ENCODE peak calls at places on chromosomes 13 and 19, in eight cellular contexts. One of them, this sample, is unnamed. For H3K4me1, the result is how much of the 10 kb centered on the place peaks cover.

GRCh38 chr19:38233740-38234251 is 9.8 kb upstream of the DPF1 start:
- ATAC-seq in upper lobe of left lung: peak
- ATAC-seq in K562: peak
- ATAC-seq in HCT116: peak
- ATAC-seq in HepG2: peak
- ATAC-seq in Panc1: peak
- ATAC-seq in GM23338: peak
- ATAC-seq in GM12878: peak
- ATAC-seq in this sample: peak

GRCh38 chr19:13010038-13010991 is 15.0 kb downstream of the NFIX start:
- ATAC-seq in upper lobe of left lung: peak
- ATAC-seq in K562: no peak
- ATAC-seq in HCT116: no peak
- ATAC-seq in HepG2: no peak
- ATAC-seq in Panc1: peak
- ATAC-seq in GM23338: peak
- ATAC-seq in GM12878: no peak
- ATAC-seq in this sample: peak

GRCh38 chr19:9620842-9621155 is 233 bp downstream of the ZNF561 start:
- ATAC-seq in upper lobe of left lung: no peak
- ATAC-seq in K562: peak
- ATAC-seq in HCT116: peak
- ATAC-seq in HepG2: peak
- ATAC-seq in Panc1: peak
- ATAC-seq in GM23338: no peak
- ATAC-seq in GM12878: peak
- ATAC-seq in this sample: peak

GRCh38 chr13:88926890-88927502 is 1255.8 kb downstream of the SLITRK5 start:
- ATAC-seq in upper lobe of left lung: no peak
- ATAC-seq in K562: no peak
- ATAC-seq in HCT116: no peak
- ATAC-seq in HepG2: no peak
- ATAC-seq in Panc1: no peak
- ATAC-seq in GM23338: no peak
- ATAC-seq in GM12878: no peak
- ATAC-seq in this sample: no peak

GRCh38 chr13:45473627-45474026 is 8.9 kb downstream of the COG3 start:
- ATAC-seq in upper lobe of left lung: no peak
- ATAC-seq in K562: peak
- ATAC-seq in HCT116: peak
- ATAC-seq in HepG2: peak
- ATAC-seq in Panc1: no peak
- ATAC-seq in GM23338: peak
- ATAC-seq in GM12878: peak
- ATAC-seq in this sample: no peak

GRCh38 chr13:59038824-59039223 is 1124.9 kb downstream of the DIAPH3 start:
- ATAC-seq in upper lobe of left lung: no peak
- ATAC-seq in K562: no peak
- ATAC-seq in HCT116: no peak
- ATAC-seq in HepG2: no peak
- ATAC-seq in Panc1: no peak
- ATAC-seq in GM23338: no peak
- ATAC-seq in GM12878: peak
- ATAC-seq in this sample: no peak

GRCh38 chr19:16316506-16316882 is 8.1 kb upstream of the KLF2 start:
- ATAC-seq in upper lobe of left lung: peak
- ATAC-seq in K562: no peak
- ATAC-seq in HCT116: peak
- ATAC-seq in HepG2: no peak
- ATAC-seq in Panc1: no peak
- ATAC-seq in GM23338: no peak
- ATAC-seq in GM12878: no peak
- ATAC-seq in this sample: peak

GRCh38 chr13:111006508-111007031 is 91.7 kb upstream of the ANKRD10 start:
- ATAC-seq in upper lobe of left lung: peak
- ATAC-seq in K562: peak
- ATAC-seq in HCT116: peak
- ATAC-seq in HepG2: no peak
- ATAC-seq in Panc1: no peak
- ATAC-seq in GM23338: peak
- ATAC-seq in GM12878: no peak
- ATAC-seq in this sample: peak

GRCh38 chr13:44396295-44396962 is 22.8 kb downstream of the SERP2 start:
- ATAC-seq in upper lobe of left lung: no peak
- ATAC-seq in K562: no peak
- ATAC-seq in HCT116: no peak
- ATAC-seq in HepG2: peak
- ATAC-seq in Panc1: no peak
- ATAC-seq in GM23338: peak
- ATAC-seq in GM12878: no peak
- ATAC-seq in this sample: no peak

GRCh38 chr13:79880820-79881219 is 399.9 kb downstream of the NDFIP2 start:
- ATAC-seq in upper lobe of left lung: peak
- ATAC-seq in K562: no peak
- ATAC-seq in HCT116: no peak
- ATAC-seq in HepG2: no peak
- ATAC-seq in Panc1: no peak
- ATAC-seq in GM23338: no peak
- ATAC-seq in GM12878: no peak
- ATAC-seq in this sample: no peak

GRCh38 chr19:6501740-6502648 is at the start of gene TUBB4A:
- ATAC-seq in upper lobe of left lung: peak
- ATAC-seq in K562: peak
- ATAC-seq in HCT116: peak
- ATAC-seq in HepG2: peak
- ATAC-seq in Panc1: peak
- ATAC-seq in GM23338: peak
- ATAC-seq in GM12878: peak
- ATAC-seq in this sample: peak

GRCh38 chr13:31846984-31847752 is 107.8 kb downstream of the RXFP2 start:
- ATAC-seq in upper lobe of left lung: peak
- ATAC-seq in K562: peak
- ATAC-seq in HCT116: peak
- ATAC-seq in HepG2: peak
- ATAC-seq in Panc1: peak
- ATAC-seq in GM23338: peak
- ATAC-seq in GM12878: peak
- ATAC-seq in this sample: peak

GRCh38 chr13:98999635-98999952 is 21.7 kb upstream of the DOCK9 start:
- ATAC-seq in upper lobe of left lung: no peak
- ATAC-seq in K562: no peak
- ATAC-seq in HCT116: no peak
- ATAC-seq in HepG2: no peak
- ATAC-seq in Panc1: no peak
- ATAC-seq in GM23338: no peak
- ATAC-seq in GM12878: no peak
- ATAC-seq in this sample: no peak

GRCh38 chr13:109175666-109176065 is 546.3 kb downstream of the MYO16 start:
- ATAC-seq in upper lobe of left lung: no peak
- ATAC-seq in K562: no peak
- ATAC-seq in HCT116: no peak
- ATAC-seq in HepG2: no peak
- ATAC-seq in Panc1: no peak
- ATAC-seq in GM23338: no peak
- ATAC-seq in GM12878: no peak
- ATAC-seq in this sample: no peak

DNA sequence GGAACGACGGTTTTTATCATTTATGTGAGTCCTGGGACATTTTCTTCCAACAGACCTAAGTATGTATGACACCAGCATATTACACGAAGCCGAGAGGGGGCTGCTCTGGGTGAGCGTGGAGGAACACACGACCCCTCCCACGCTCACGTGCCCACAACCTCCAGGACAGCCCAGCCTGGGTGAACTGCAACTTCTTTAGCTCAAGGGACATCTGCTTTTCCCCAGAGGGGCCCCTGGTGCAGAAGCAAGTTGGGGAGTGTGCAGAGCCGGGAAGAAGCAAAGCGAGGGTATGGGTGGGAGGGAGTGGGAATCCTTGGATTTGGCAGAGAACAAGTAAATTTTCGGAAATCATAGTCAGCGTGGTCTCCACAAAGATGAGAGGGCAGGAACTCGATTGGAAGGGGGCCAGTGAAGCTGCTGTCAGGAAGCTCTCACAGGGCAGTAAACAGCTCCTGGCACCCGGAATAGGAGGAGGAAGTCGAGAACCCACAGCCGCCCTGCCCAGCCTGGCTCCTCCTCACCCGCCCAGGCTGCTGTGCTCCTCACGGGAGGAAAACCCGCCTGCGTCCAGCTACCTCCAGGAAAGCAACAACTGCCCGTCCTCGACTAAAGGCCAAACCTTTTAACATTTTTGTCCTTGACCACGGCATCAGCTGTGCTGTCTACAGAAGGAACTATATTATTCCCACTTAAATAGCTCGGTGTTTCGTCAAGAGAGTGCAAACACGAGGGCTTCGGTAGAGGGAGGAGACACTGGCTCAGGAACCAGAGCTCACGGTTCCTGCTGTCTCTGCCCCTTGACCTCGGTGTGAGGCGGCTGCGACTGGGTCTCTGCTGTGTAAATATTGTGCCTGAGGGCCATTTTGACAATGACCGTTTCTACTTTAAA is 17.2 kb upstream of the CFAP97D2 start:
- ATAC-seq in upper lobe of left lung: peak
- ATAC-seq in K562: peak
- ATAC-seq in HCT116: no peak
- ATAC-seq in HepG2: peak
- ATAC-seq in Panc1: no peak
- ATAC-seq in GM23338: peak
- ATAC-seq in GM12878: peak
- ATAC-seq in this sample: peak
- H3K4me1 ChIP-seq in upper lobe of left lung: under half
- H3K4me1 ChIP-seq in K562: under half
- H3K4me1 ChIP-seq in HCT116: under half
- H3K4me1 ChIP-seq in HepG2: under half
- H3K4me1 ChIP-seq in Panc1: under half
- H3K4me1 ChIP-seq in GM23338: under half
- H3K4me1 ChIP-seq in GM12878: under half
- H3K4me1 ChIP-seq in this sample: under half

GRCh38 chr19:17555480-17555928 is at the start of gene COLGALT1:
- ATAC-seq in upper lobe of left lung: peak
- ATAC-seq in K562: peak
- ATAC-seq in HCT116: peak
- ATAC-seq in HepG2: peak
- ATAC-seq in Panc1: peak
- ATAC-seq in GM23338: peak
- ATAC-seq in GM12878: peak
- ATAC-seq in this sample: peak
- TF ChIP-seq POLR2AphosphoS5 in upper lobe of left lung: peak
- TF ChIP-seq POLR2AphosphoS5 in K562: no peak
- TF ChIP-seq POLR2AphosphoS5 in HCT116: no peak
- TF ChIP-seq POLR2AphosphoS5 in HepG2: peak
- TF ChIP-seq POLR2AphosphoS5 in Panc1: no peak
- TF ChIP-seq POLR2AphosphoS5 in GM23338: peak
- TF ChIP-seq POLR2AphosphoS5 in GM12878: no peak
- TF ChIP-seq POLR2AphosphoS5 in this sample: peak

DNA sequence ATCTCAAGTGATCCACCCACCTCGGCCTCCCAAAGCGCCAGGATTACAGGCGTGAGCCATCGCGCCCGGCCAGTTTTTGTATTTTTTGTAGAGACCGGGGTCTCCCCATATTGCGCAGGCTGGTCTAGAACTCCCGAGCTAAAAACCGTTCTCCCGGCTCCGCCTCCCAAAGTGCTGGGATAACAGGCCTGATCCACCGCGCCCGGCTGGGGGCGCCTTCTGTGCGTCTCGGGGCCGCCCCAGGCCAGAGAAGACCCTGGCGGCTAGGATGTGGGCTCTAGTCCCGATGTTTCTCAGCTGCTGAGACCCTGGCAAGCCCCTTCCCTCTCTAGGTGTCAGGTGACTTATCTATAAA is 3.6 kb downstream of the ARHGAP45 start:
- ATAC-seq in upper lobe of left lung: no peak
- ATAC-seq in K562: no peak
- ATAC-seq in HCT116: no peak
- ATAC-seq in HepG2: no peak
- ATAC-seq in Panc1: no peak
- ATAC-seq in GM23338: peak
- ATAC-seq in GM12878: no peak
- ATAC-seq in this sample: no peak
- H3K4me1 ChIP-seq in upper lobe of left lung: half or more
- H3K4me1 ChIP-seq in K562: under half
- H3K4me1 ChIP-seq in HCT116: under half
- H3K4me1 ChIP-seq in HepG2: under half
- H3K4me1 ChIP-seq in Panc1: under half
- H3K4me1 ChIP-seq in GM23338: under half
- H3K4me1 ChIP-seq in GM12878: under half
- H3K4me1 ChIP-seq in this sample: under half

GRCh38 chr19:53880716-53881481 is 1.1 kb upstream of the PRKCG start:
- ATAC-seq in upper lobe of left lung: no peak
- ATAC-seq in K562: no peak
- ATAC-seq in HCT116: no peak
- ATAC-seq in HepG2: no peak
- ATAC-seq in Panc1: no peak
- ATAC-seq in GM23338: peak
- ATAC-seq in GM12878: no peak
- ATAC-seq in this sample: no peak

GRCh38 chr19:53883741-53884140 is 1.7 kb downstream of the PRKCG start:
- ATAC-seq in upper lobe of left lung: no peak
- ATAC-seq in K562: no peak
- ATAC-seq in HCT116: no peak
- ATAC-seq in HepG2: no peak
- ATAC-seq in Panc1: no peak
- ATAC-seq in GM23338: no peak
- ATAC-seq in GM12878: no peak
- ATAC-seq in this sample: no peak

GRCh38 chr19:53883231-53883661 is 1.2 kb downstream of the PRKCG start:
- ATAC-seq in upper lobe of left lung: no peak
- ATAC-seq in K562: no peak
- ATAC-seq in HCT116: no peak
- ATAC-seq in HepG2: no peak
- ATAC-seq in Panc1: no peak
- ATAC-seq in GM23338: no peak
- ATAC-seq in GM12878: no peak
- ATAC-seq in this sample: no peak

GRCh38 chr19:53881482-53882390 is at the start of gene PRKCG:
- ATAC-seq in upper lobe of left lung: peak
- ATAC-seq in K562: peak
- ATAC-seq in HCT116: peak
- ATAC-seq in HepG2: peak
- ATAC-seq in Panc1: peak
- ATAC-seq in GM23338: peak
- ATAC-seq in GM12878: no peak
- ATAC-seq in this sample: no peak

DNA sequence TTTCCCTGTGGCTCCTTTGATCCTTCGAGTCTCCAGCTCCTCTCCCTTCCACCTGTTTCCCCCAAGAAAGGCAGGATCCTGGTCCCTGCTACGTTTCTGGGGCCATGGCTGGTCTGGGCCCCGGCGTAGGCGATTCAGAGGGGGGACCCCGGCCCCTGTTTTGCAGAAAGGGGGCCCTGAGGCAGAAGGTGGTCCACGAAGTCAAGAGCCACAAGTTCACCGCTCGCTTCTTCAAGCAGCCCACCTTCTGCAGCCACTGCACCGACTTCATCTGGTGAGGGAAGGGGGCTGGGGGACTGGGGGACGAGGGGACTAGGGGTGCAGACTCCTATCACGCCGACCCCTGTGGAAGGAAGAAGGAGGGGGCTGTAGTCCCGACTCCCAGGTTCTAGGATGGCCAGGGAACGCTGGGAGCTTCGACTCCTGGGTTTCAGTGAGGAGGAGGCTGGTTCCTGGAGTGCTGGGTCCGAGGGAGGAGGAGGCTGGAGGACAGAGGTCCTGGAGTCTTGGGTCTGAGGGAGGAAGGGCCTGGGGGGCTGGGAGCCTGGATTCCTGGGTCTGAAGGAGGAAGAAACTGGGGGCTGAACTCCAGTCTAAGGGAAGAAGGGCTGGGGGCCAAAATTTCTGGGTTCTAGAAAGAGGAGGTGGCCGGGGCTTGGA is 524 bp downstream of the PRKCG start:
- ATAC-seq in upper lobe of left lung: no peak
- ATAC-seq in K562: no peak
- ATAC-seq in HCT116: no peak
- ATAC-seq in HepG2: no peak
- ATAC-seq in Panc1: no peak
- ATAC-seq in GM23338: no peak
- ATAC-seq in GM12878: no peak
- ATAC-seq in this sample: no peak
- TF ChIP-seq POLR2AphosphoS5 in upper lobe of left lung: no peak
- TF ChIP-seq POLR2AphosphoS5 in K562: no peak
- TF ChIP-seq POLR2AphosphoS5 in HCT116: no peak
- TF ChIP-seq POLR2AphosphoS5 in HepG2: no peak
- TF ChIP-seq POLR2AphosphoS5 in Panc1: no peak
- TF ChIP-seq POLR2AphosphoS5 in GM23338: no peak
- TF ChIP-seq POLR2AphosphoS5 in GM12878: no peak
- TF ChIP-seq POLR2AphosphoS5 in this sample: no peak